ENCODE peak calls at places on chromosome 16, in eight cellular contexts. M, A, L, C, J, W, Q and B are unnamed samples.

GRCh38 chr16:77359065-77359502 is 75.8 kb downstream of the ADAMTS18 start:
- DNase-seq in L (no peak), W (no peak), M (peak; percentile 89), C (peak; percentile 69), J (no peak), A (peak; percentile 91), Q (no peak), B (no peak)

GRCh38 chr16:26987631-26988030 is 79.1 kb upstream of the C16orf82 start:
- DNase-seq in L (no peak), Q (no peak), A (no peak), J (no peak), W (no peak), C (peak; percentile 88), M (peak; percentile 60), B (no peak)

GRCh38 chr16:18800674-18801196 is 614 bp downstream of the ARL6IP1 start:
- DNase-seq in A (no peak), Q (no peak), J (no peak), L (no peak), C (no peak), M (peak; percentile 31), W (no peak), B (peak; percentile 41)

GRCh38 chr16:61289141-61289540 is 747.1 kb downstream of the CDH8 start:
- DNase-seq in J (no peak), W (no peak), A (no peak), C (no peak), L (no peak), M (no peak), Q (no peak), B (no peak)

GRCh38 chr16:57194512-57194911 is 8.4 kb downstream of the RSPRY1 start:
- DNase-seq in M (peak; percentile 96), L (no peak), Q (no peak), J (no peak), W (no peak), C (peak; percentile 94), A (peak; percentile 87), B (no peak)

GRCh38 chr16:67820608-67821259 is 14.0 kb downstream of the TSNAXIP1 start:
- DNase-seq in W (no peak), J (no peak), C (no peak), M (no peak), A (no peak), Q (no peak), L (no peak), B (no peak)

GRCh38 chr16:21952040-21952792 is 945 bp upstream of the UQCRC2 start:
- DNase-seq in M (peak; percentile 70), A (peak; percentile 78), Q (peak; percentile 51), L (no peak), J (peak; percentile 60), C (peak; percentile 48), W (peak; percentile 70), B (peak; percentile 49)

GRCh38 chr16:70304892-70305448 is 6.0 kb downstream of the DDX19B start:
- DNase-seq in J (no peak), W (no peak), C (no peak), M (no peak), L (no peak), Q (no peak), A (no peak), B (no peak)

GRCh38 chr16:54526087-54526486 is 239.5 kb upstream of the IRX3 start:
- DNase-seq in W (no peak), A (no peak), Q (no peak), J (no peak), L (no peak), M (no peak), C (no peak), B (no peak)

GRCh38 chr16:83878838-83879237 is 20.1 kb upstream of the MLYCD start:
- DNase-seq in J (no peak), W (no peak), A (peak; percentile 59), Q (no peak), L (no peak), M (peak; percentile 74), C (peak; percentile 32), B (no peak)

GRCh38 chr16:47977802-47978201 is 178.0 kb downstream of the ABCC12 start:
- DNase-seq in Q (no peak), C (no peak), M (no peak), A (no peak), J (no peak), W (no peak), L (no peak), B (no peak)

GRCh38 chr16:1678500-1679098 is 520 bp downstream of the JPT2 start:
- DNase-seq in J (no peak), A (peak; percentile 76), W (peak; percentile 50), M (peak; percentile 44), L (no peak), C (peak; percentile 27), Q (no peak), B (no peak)

GRCh38 chr16:22317001-22317530 is 19.9 kb downstream of the POLR3E start:
- DNase-seq in C (no peak), L (no peak), Q (no peak), M (no peak), J (no peak), W (no peak), A (no peak), B (no peak)

GRCh38 chr16:25823891-25824290 is 132.1 kb downstream of the HS3ST4 start:
- DNase-seq in C (no peak), A (no peak), Q (no peak), W (no peak), M (peak; percentile 2), J (no peak), L (no peak), B (no peak)

GRCh38 chr16:22220076-22220453 is 14.0 kb downstream of the EEF2K start:
- DNase-seq in M (no peak), A (no peak), J (no peak), W (no peak), C (no peak), Q (no peak), L (no peak), B (no peak)

GRCh38 chr16:88773812-88774291 is 11.2 kb downstream of the PIEZO1 start:
- DNase-seq in Q (no peak), W (peak; percentile 46), C (peak; percentile 52), L (no peak), A (no peak), M (peak; percentile 80), J (peak; percentile 52), B (no peak)

GRCh38 chr16:4702466-4702808 is 9.1 kb downstream of the NUDT16L1 start:
- DNase-seq in J (no peak), C (no peak), Q (no peak), L (no peak), A (no peak), W (no peak), M (no peak), B (no peak)

GRCh38 chr16:15443753-15444152 is 9.4 kb downstream of the BMERB1 start:
- DNase-seq in C (no peak), J (no peak), W (no peak), Q (no peak), A (no peak), M (no peak), L (no peak), B (no peak)

GRCh38 chr16:86819523-86819887 is 241.2 kb downstream of the FOXL1 start:
- DNase-seq in Q (no peak), C (no peak), M (no peak), A (no peak), L (no peak), J (no peak), W (no peak), B (no peak)
- TF ChIP-seq CTCF in Q (no peak), C (peak; percentile 28), M (peak; percentile 30), A (no peak), L (no peak), J (no peak), W (no peak), B (no peak)

GRCh38 chr16:30370444-30371247 is at the start of gene TBC1D10B:
- DNase-seq in A (peak; percentile 100), L (peak; percentile 97), W (peak; percentile 98), C (peak; percentile 100), J (peak; percentile 99), M (peak; percentile 100), Q (peak; percentile 100), B (peak; percentile 96)
- TF ChIP-seq CTCF in A (no peak), L (peak; percentile 22), W (no peak), C (peak; percentile 3), J (no peak), M (peak; percentile 25), Q (peak; percentile 13), B (no peak)

GRCh38 chr16:66695474-66695934 is 1.0 kb downstream of the CMTM4 start:
- DNase-seq in C (no peak), J (no peak), L (peak; percentile 15), W (no peak), Q (no peak), A (no peak), M (no peak), B (no peak)

GRCh38 chr16:66699898-66700297 is 3.4 kb upstream of the CMTM4 start:
- DNase-seq in A (no peak), Q (no peak), C (no peak), L (no peak), J (no peak), M (no peak), W (no peak), B (no peak)

GRCh38 chr16:66698046-66698445 is 1.5 kb upstream of the CMTM4 start:
- DNase-seq in C (no peak), Q (no peak), W (no peak), J (no peak), A (no peak), M (no peak), L (no peak), B (no peak)

GRCh38 chr16:66695935-66696668 is 441 bp downstream of the CMTM4 start:
- DNase-seq in J (peak; percentile 61), L (no peak), M (no peak), W (peak; percentile 73), Q (no peak), A (peak; percentile 24), C (no peak), B (peak; percentile 20)

DNA sequence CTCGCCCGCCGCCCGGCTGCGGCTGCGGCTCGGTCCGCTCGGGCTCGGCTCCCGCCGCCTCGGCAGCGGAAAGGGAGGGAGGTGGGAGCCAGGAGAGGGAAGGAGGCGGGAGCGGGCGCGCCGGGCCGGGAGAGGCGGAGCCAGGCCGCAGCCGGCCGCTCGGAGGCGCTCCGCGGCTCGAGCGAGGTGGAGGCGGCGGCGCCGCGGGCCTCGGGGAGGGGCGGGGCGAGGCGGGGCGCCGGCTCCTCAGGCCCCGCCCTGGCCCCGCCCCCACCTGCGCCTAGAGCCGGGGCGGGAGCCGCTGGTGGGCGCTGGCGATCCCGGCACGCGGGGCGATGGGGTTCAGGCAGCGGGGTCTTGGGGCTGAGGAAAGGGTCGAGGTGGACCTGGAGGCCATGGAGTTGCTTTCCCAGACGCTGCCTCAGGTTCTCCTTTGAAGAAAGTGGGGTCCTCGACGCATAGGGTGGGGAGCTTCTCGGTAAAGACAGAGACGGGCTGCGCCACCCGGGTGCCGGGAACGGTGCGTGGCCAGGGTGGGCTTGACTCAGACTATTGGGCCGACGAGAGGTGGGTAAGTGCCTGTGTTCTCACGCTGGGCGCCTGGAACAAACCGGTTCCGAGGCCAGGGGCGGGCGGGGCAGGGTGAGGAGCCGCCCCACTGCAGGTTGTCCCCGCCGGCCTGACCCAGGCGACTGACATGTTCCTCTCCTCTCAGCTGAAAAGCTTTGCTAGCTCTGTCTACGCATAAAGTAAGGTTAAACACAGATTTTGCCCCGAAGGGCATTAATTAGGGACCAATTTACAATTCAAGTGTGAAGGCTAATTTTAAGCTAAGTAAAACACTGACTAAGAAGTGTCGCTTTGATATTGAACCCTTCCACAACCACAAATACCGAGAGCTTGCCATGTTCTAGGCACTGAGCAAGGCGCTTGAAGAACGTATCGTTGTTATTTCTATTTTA is at the start of gene CMTM4:
- DNase-seq in Q (no peak), M (peak; percentile 78), A (peak; percentile 81), L (peak; percentile 75), C (peak; percentile 64), J (peak; percentile 87), W (peak; percentile 91), B (peak; percentile 98)
- TF ChIP-seq CTCF in Q (no peak), M (no peak), A (peak; percentile 56), L (peak; percentile 43), C (no peak), J (no peak), W (no peak), B (peak; percentile 22)

GRCh38 chr16:8936421-8936820 is 27.3 kb downstream of the USP7 start:
- DNase-seq in J (peak; percentile 76), M (peak; percentile 52), A (peak; percentile 56), W (peak; percentile 59), L (no peak), C (peak; percentile 73), Q (no peak), B (peak; percentile 66)
- TF ChIP-seq CTCF in J (peak; percentile 39), M (peak; percentile 71), A (peak; percentile 39), W (no peak), L (peak; percentile 87), C (peak; percentile 55), Q (peak; percentile 77), B (peak; percentile 63)